ENCODE peak calls at places on chromosomes 6 and 20, in six cellular contexts. X, E, W, B, A and I are unnamed samples. For H3F3A, the result is how much of the 10 kb centered on the place peaks cover.

GRCh38 chr20:63267681-63268080 is 4.9 kb upstream of the ARFGAP1 start:
- DNase-seq in X (no peak), E (no peak), W (no peak), B (no peak), A (no peak), I (no peak)

GRCh38 chr6:122726649-122727048 is 52.9 kb upstream of the FABP7 start:
- DNase-seq in X (peak), E (peak), W (peak), B (peak), A (peak), I (peak)

GRCh38 chr20:53750827-53751393 is 157.3 kb upstream of the ZNF217 start:
- DNase-seq in X (no peak), E (peak), W (no peak), B (no peak), A (peak), I (no peak)

GRCh38 chr20:37545516-37545915 is 17.8 kb upstream of the BLCAP start:
- DNase-seq in X (no peak), E (no peak), W (no peak), B (no peak), A (peak), I (no peak)

GRCh38 chr20:24691901-24692351 is 222.5 kb downstream of the SYNDIG1 start:
- DNase-seq in X (no peak), E (peak), W (no peak), B (no peak), A (no peak), I (no peak)

GRCh38 chr20:17568972-17569471 is 853 bp upstream of the DSTN start:
- DNase-seq in X (peak), E (peak), W (peak), B (no peak), A (peak), I (peak)

GRCh38 chr6:44494011-44494501 is 106.5 kb downstream of the CDC5L start:
- DNase-seq in X (no peak), E (no peak), W (no peak), B (no peak), A (peak), I (peak)

GRCh38 chr20:41738584-41739193 is 120.5 kb upstream of the CHD6 start:
- DNase-seq in X (peak), E (peak), W (peak), B (peak), A (peak), I (peak)

GRCh38 chr20:51275816-51276215 is 252.9 kb upstream of the KCNG1 start:
- DNase-seq in X (no peak), E (no peak), W (no peak), B (no peak), A (no peak), I (no peak)

GRCh38 chr6:134199848-134200606 is 117.9 kb downstream of the SGK1 start:
- DNase-seq in X (no peak), E (no peak), W (no peak), B (no peak), A (peak), I (peak)
- H2AFZ ChIP-seq in X (no peak), E (no peak), W (no peak), B (peak), A (no peak), I (no peak)

DNA sequence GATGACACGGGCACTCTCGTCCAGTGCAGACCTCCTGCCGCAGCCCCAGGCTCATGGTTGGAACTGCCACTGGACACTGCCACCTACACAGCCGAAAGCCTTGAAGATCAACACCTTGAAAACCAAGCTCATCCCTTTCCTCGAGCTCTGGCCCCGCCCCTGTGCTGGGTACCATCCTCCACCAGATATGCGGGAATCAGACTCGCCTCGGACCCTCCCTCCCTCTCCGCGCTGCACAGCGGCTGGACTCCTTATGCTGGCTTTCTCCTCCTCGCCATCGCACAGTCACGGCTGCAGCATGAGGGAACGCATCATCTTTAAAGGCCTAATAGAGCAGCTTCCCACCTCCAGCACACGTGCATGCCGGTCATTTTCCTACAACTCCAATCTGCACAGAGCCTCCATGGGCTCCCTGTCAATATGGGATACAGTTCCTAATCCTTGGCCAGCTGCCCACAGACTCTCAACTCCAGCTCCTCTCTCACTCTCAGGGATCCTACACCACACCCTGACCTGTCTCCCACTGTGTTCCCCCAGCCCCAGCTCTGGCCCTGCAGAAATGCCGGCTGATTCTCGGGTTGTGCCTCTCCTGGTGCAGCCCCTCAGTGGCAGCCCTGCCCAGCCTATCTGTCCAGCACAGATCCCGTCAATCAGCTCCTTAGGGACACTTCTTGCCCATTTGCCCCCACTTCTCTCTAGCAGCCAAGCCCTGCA is 23.2 kb downstream of the TXNDC5 start:
- DNase-seq in X (no peak), E (no peak), W (no peak), B (no peak), A (no peak), I (no peak)
- H3F3A ChIP-seq in X (under half), E (under half), W (under half), B (half or more), A (under half), I (under half)

GRCh38 chr6:6674872-6675271 is 86.4 kb downstream of the LY86 start:
- DNase-seq in X (peak), E (no peak), W (peak), B (no peak), A (peak), I (no peak)
- TF ChIP-seq CTCF in X (peak), E (peak), W (peak), B (peak), A (peak), I (peak)

GRCh38 chr6:28543671-28544131 is 18.0 kb downstream of the GPX5 start:
- DNase-seq in X (peak), E (peak), W (peak), B (no peak), A (no peak), I (no peak)

GRCh38 chr6:28545955-28546354 is 20.3 kb downstream of the GPX5 start:
- DNase-seq in X (no peak), E (no peak), W (no peak), B (no peak), A (no peak), I (no peak)

GRCh38 chr6:28541996-28542395 is 16.3 kb downstream of the GPX5 start:
- DNase-seq in X (no peak), E (no peak), W (no peak), B (no peak), A (no peak), I (no peak)

GRCh38 chr6:28542440-28543293 is 17.0 kb downstream of the GPX5 start:
- DNase-seq in X (peak), E (peak), W (peak), B (peak), A (peak), I (peak)

GRCh38 chr6:28544211-28544610 is 18.5 kb downstream of the GPX5 start:
- DNase-seq in X (peak), E (no peak), W (peak), B (no peak), A (no peak), I (no peak)
- H2AFZ ChIP-seq in X (peak), E (no peak), W (peak), B (peak), A (no peak), I (peak)